ENCODE peak calls at places on chromosomes 6 and 20, in four cellular contexts. X is K562, U is HepG2, K is GM12878. Z is an unnamed sample.

GRCh38 chr6:31920803-31921202 is 6.7 kb upstream of the C2 start:
- DNase-seq in X (no peak), U (no peak), K (no peak), Z (no peak)

GRCh38 chr6:160293844-160294243 is 35.2 kb upstream of the SLC22A2 start:
- DNase-seq in X (no peak), U (no peak), K (no peak), Z (no peak)

GRCh38 chr6:53546256-53546655 is 1.4 kb upstream of the GCLC start:
- DNase-seq in X (no peak), U (no peak), K (no peak), Z (no peak)

GRCh38 chr20:55194947-55195346 is 719.6 kb downstream of the DOK5 start:
- DNase-seq in X (no peak), U (no peak), K (no peak), Z (no peak)

GRCh38 chr6:117195728-117196127 is 69.6 kb upstream of the VGLL2 start:
- DNase-seq in X (no peak), U (no peak), K (no peak), Z (no peak)

GRCh38 chr6:24274441-24275083 is 83.3 kb downstream of the DCDC2 start:
- DNase-seq in X (peak), U (no peak), K (no peak), Z (no peak)

GRCh38 chr6:41419385-41419784 is 84.0 kb downstream of the NCR2 start:
- DNase-seq in X (no peak), U (no peak), K (no peak), Z (no peak)

GRCh38 chr6:164455835-164456234 is 853.6 kb downstream of the C6orf118 start:
- DNase-seq in X (no peak), U (no peak), K (no peak), Z (peak)

GRCh38 chr6:106631356-106631755 is 2.0 kb downstream of the QRSL1 start:
- DNase-seq in X (no peak), U (no peak), K (no peak), Z (no peak)

GRCh38 chr20:13147071-13147961 is 73.8 kb upstream of the ISM1 start:
- DNase-seq in X (no peak), U (no peak), K (no peak), Z (no peak)

GRCh38 chr6:7401103-7401502 is 11.5 kb downstream of the RIOK1 start:
- DNase-seq in X (no peak), U (no peak), K (no peak), Z (no peak)

GRCh38 chr6:148565931-148566663 is 180.7 kb upstream of the UST start:
- DNase-seq in X (no peak), U (no peak), K (no peak), Z (no peak)

GRCh38 chr20:16283978-16284377 is 289.3 kb downstream of the KIF16B start:
- DNase-seq in X (no peak), U (no peak), K (no peak), Z (no peak)

GRCh38 chr6:115891111-115891669 is 169.5 kb downstream of the FRK start:
- DNase-seq in X (no peak), U (no peak), K (peak), Z (no peak)

GRCh38 chr6:105305521-105305920 is 97.4 kb downstream of the PREP start:
- DNase-seq in X (no peak), U (no peak), K (no peak), Z (no peak)

GRCh38 chr6:44339763-44340625 is 2.5 kb upstream of the SPATS1 start:
- DNase-seq in X (no peak), U (no peak), K (no peak), Z (no peak)

GRCh38 chr20:34388678-34389077 is 25.6 kb downstream of the ITCH start:
- DNase-seq in X (no peak), U (no peak), K (no peak), Z (no peak)

GRCh38 chr20:60139663-60140446 is 181.6 kb downstream of the CDH26 start:
- DNase-seq in X (no peak), U (no peak), K (no peak), Z (no peak)

GRCh38 chr6:85449818-85450577 is at the start of gene NT5E:
- DNase-seq in X (no peak), U (peak), K (no peak), Z (peak)

GRCh38 chr6:25173951-25174474 is 105.2 kb upstream of the CARMIL1 start:
- DNase-seq in X (no peak), U (peak), K (no peak), Z (no peak)

GRCh38 chr20:47713941-47714450 is 71.3 kb downstream of the SULF2 start:
- DNase-seq in X (no peak), U (peak), K (no peak), Z (no peak)

GRCh38 chr6:1335367-1336037 is 23.6 kb downstream of the FOXQ1 start:
- DNase-seq in X (no peak), U (peak), K (no peak), Z (no peak)

GRCh38 chr20:49508435-49509199 is 26.1 kb upstream of the KCNB1 start:
- DNase-seq in X (peak), U (peak), K (peak), Z (peak)

DNA sequence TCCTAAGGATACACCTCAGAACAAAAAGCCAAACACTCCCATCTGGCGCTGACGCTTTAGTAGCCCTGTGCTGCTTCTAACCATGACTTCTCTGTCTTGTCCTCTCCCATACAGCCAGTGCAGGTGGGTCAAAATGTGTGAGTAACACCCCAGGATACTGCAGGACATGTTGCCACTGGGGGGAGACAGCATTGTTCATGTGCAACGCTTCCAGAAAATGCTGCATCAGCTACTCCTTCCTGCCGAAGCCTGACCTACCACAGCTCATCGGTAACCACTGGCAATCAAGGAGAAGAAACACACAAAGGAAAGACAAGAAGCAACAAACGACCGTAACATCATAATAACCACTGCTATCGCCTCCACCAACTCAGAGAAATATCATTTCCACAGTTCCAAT is 1.4 kb downstream of the DEFB132 start:
- DNase-seq in X (peak), U (peak), K (no peak), Z (peak)
- TF ChIP-seq TARDBP in X (no peak), U (no peak), K (no peak), Z (no peak)

GRCh38 chr6:46002264-46002663 is 13.4 kb downstream of the CLIC5 start:
- DNase-seq in X (no peak), U (no peak), K (no peak), Z (no peak)
- TF ChIP-seq TARDBP in X (no peak), U (no peak), K (no peak), Z (no peak)

GRCh38 chr6:133991096-133991593 is 38.1 kb downstream of the TBPL1 start:
- DNase-seq in X (no peak), U (peak), K (no peak), Z (no peak)
- TF ChIP-seq TARDBP in X (no peak), U (no peak), K (no peak), Z (no peak)

GRCh38 chr20:36483919-36484808 is 57.2 kb upstream of the MYL9 start:
- DNase-seq in X (no peak), U (no peak), K (no peak), Z (no peak)
- TF ChIP-seq TARDBP in X (no peak), U (no peak), K (no peak), Z (no peak)

GRCh38 chr20:51628533-51629398 is 86.2 kb upstream of the NFATC2 start:
- DNase-seq in X (no peak), U (peak), K (no peak), Z (no peak)
- TF ChIP-seq TARDBP in X (no peak), U (peak), K (no peak), Z (no peak)

GRCh38 chr20:45290677-45291355 is 15.8 kb upstream of the RBPJL start:
- DNase-seq in X (peak), U (peak), K (no peak), Z (peak)
- TF ChIP-seq TARDBP in X (no peak), U (no peak), K (no peak), Z (no peak)

GRCh38 chr6:9365378-9365777 is 930.0 kb upstream of the SLC35B3 start:
- DNase-seq in X (no peak), U (no peak), K (no peak), Z (no peak)

GRCh38 chr6:9361749-9362148 is 926.4 kb upstream of the SLC35B3 start:
- DNase-seq in X (no peak), U (no peak), K (no peak), Z (no peak)

GRCh38 chr6:9360881-9361280 is 925.5 kb upstream of the SLC35B3 start:
- DNase-seq in X (no peak), U (no peak), K (no peak), Z (no peak)
- TF ChIP-seq TARDBP in X (no peak), U (no peak), K (no peak), Z (no peak)

GRCh38 chr6:12345694-12346058 is 55.5 kb downstream of the EDN1 start:
- DNase-seq in X (no peak), U (no peak), K (no peak), Z (no peak)
- TF ChIP-seq TARDBP in X (no peak), U (no peak), K (no peak), Z (no peak)